ENCODE peak calls at places on chromosomes 1 and 21, in nine cellular contexts. One of them, this sample, is unnamed.

GRCh38 chr21:44486302-44486701 is 31.0 kb downstream of the LRRC3 start:
- DNase-seq in right atrium auricular region: no peak
- DNase-seq in psoas muscle: no peak
- DNase-seq in ovary: no peak
- DNase-seq in right cardiac atrium: no peak
- DNase-seq in uterus: no peak
- DNase-seq in left ventricle myocardium inferior: no peak
- DNase-seq in CD4-positive, alpha-beta memory T cell: no peak
- DNase-seq in fibroblast of lung: no peak
- DNase-seq in this sample: no peak

GRCh38 chr1:185646202-185646683 is 87.9 kb upstream of the HMCN1 start:
- DNase-seq in ovary: peak; percentile 33
- DNase-seq in psoas muscle: no peak
- DNase-seq in fibroblast of lung: peak; percentile 94
- DNase-seq in right atrium auricular region: no peak
- DNase-seq in right cardiac atrium: peak; percentile 56
- DNase-seq in CD4-positive, alpha-beta memory T cell: no peak
- DNase-seq in left ventricle myocardium inferior: no peak
- DNase-seq in uterus: no peak
- DNase-seq in this sample: no peak

GRCh38 chr1:167627865-167628641 is 2.0 kb upstream of the RCSD1 start:
- DNase-seq in uterus: no peak
- DNase-seq in ovary: no peak
- DNase-seq in psoas muscle: no peak
- DNase-seq in right atrium auricular region: no peak
- DNase-seq in left ventricle myocardium inferior: peak; percentile 31
- DNase-seq in fibroblast of lung: no peak
- DNase-seq in right cardiac atrium: no peak
- DNase-seq in CD4-positive, alpha-beta memory T cell: peak; percentile 86
- DNase-seq in this sample: no peak

GRCh38 chr1:168009322-168009721 is 72.5 kb upstream of the MPC2 start:
- DNase-seq in right atrium auricular region: no peak
- DNase-seq in CD4-positive, alpha-beta memory T cell: no peak
- DNase-seq in ovary: no peak
- DNase-seq in uterus: no peak
- DNase-seq in psoas muscle: no peak
- DNase-seq in left ventricle myocardium inferior: no peak
- DNase-seq in right cardiac atrium: no peak
- DNase-seq in fibroblast of lung: no peak
- DNase-seq in this sample: no peak

GRCh38 chr1:224730950-224731349 is 114.8 kb downstream of the CNIH3 start:
- DNase-seq in left ventricle myocardium inferior: no peak
- DNase-seq in ovary: no peak
- DNase-seq in uterus: no peak
- DNase-seq in fibroblast of lung: peak; percentile 91
- DNase-seq in CD4-positive, alpha-beta memory T cell: no peak
- DNase-seq in right cardiac atrium: no peak
- DNase-seq in right atrium auricular region: no peak
- DNase-seq in psoas muscle: no peak
- DNase-seq in this sample: no peak

GRCh38 chr1:27785763-27786162 is 12.7 kb downstream of the STX12 start:
- DNase-seq in right cardiac atrium: no peak
- DNase-seq in left ventricle myocardium inferior: no peak
- DNase-seq in fibroblast of lung: no peak
- DNase-seq in psoas muscle: no peak
- DNase-seq in uterus: no peak
- DNase-seq in right atrium auricular region: no peak
- DNase-seq in CD4-positive, alpha-beta memory T cell: no peak
- DNase-seq in ovary: no peak
- DNase-seq in this sample: no peak

GRCh38 chr1:20164694-20165202 is 21.1 kb upstream of the UBXN10 start:
- DNase-seq in uterus: no peak
- DNase-seq in psoas muscle: peak; percentile 42
- DNase-seq in left ventricle myocardium inferior: peak; percentile 52
- DNase-seq in right cardiac atrium: peak; percentile 80
- DNase-seq in right atrium auricular region: peak; percentile 70
- DNase-seq in CD4-positive, alpha-beta memory T cell: no peak
- DNase-seq in fibroblast of lung: peak; percentile 24
- DNase-seq in ovary: no peak
- DNase-seq in this sample: no peak

GRCh38 chr1:222307621-222308020 is 240.3 kb downstream of the HHIPL2 start:
- DNase-seq in right cardiac atrium: no peak
- DNase-seq in fibroblast of lung: no peak
- DNase-seq in right atrium auricular region: no peak
- DNase-seq in CD4-positive, alpha-beta memory T cell: no peak
- DNase-seq in ovary: no peak
- DNase-seq in psoas muscle: no peak
- DNase-seq in left ventricle myocardium inferior: no peak
- DNase-seq in uterus: no peak
- DNase-seq in this sample: no peak

GRCh38 chr1:45510972-45511527 is 10.6 kb downstream of the PRDX1 start:
- DNase-seq in ovary: no peak
- DNase-seq in right atrium auricular region: no peak
- DNase-seq in left ventricle myocardium inferior: no peak
- DNase-seq in fibroblast of lung: no peak
- DNase-seq in psoas muscle: no peak
- DNase-seq in uterus: no peak
- DNase-seq in CD4-positive, alpha-beta memory T cell: no peak
- DNase-seq in right cardiac atrium: no peak
- DNase-seq in this sample: no peak

DNA sequence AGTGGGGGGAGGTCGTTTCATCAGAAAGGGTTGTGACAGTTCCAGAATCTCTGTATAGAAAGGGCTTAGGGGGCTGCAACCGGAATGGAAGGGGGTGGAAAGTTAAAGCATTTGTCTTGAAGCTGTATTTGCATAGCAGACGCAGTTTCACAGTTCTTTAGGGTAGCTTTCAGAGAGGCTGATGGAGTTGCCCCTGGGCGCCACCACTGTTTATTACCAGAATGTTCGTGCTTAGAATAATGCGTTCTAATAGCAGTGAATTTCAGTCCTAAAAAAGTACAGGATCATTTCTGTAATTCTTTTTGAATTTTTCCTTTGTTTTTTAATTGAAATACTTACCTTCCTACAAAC is 1.3 kb downstream of the EXO1 start:
- DNase-seq in uterus: no peak
- DNase-seq in ovary: no peak
- DNase-seq in right atrium auricular region: no peak
- DNase-seq in left ventricle myocardium inferior: no peak
- DNase-seq in fibroblast of lung: no peak
- DNase-seq in psoas muscle: no peak
- DNase-seq in right cardiac atrium: no peak
- DNase-seq in CD4-positive, alpha-beta memory T cell: no peak
- DNase-seq in this sample: no peak
- H3K4me3 ChIP-seq in uterus: no peak overlapping the region
- H3K4me3 ChIP-seq in ovary: no peak overlapping the region
- H3K4me3 ChIP-seq in right atrium auricular region: no peak overlapping the region
- H3K4me3 ChIP-seq in left ventricle myocardium inferior: no peak overlapping the region
- H3K4me3 ChIP-seq in fibroblast of lung: peak overlapping the region; percentile 86
- H3K4me3 ChIP-seq in psoas muscle: no peak overlapping the region
- H3K4me3 ChIP-seq in right cardiac atrium: no peak overlapping the region
- H3K4me3 ChIP-seq in CD4-positive, alpha-beta memory T cell: no peak overlapping the region
- H3K4me3 ChIP-seq in this sample: no peak overlapping the region

DNA sequence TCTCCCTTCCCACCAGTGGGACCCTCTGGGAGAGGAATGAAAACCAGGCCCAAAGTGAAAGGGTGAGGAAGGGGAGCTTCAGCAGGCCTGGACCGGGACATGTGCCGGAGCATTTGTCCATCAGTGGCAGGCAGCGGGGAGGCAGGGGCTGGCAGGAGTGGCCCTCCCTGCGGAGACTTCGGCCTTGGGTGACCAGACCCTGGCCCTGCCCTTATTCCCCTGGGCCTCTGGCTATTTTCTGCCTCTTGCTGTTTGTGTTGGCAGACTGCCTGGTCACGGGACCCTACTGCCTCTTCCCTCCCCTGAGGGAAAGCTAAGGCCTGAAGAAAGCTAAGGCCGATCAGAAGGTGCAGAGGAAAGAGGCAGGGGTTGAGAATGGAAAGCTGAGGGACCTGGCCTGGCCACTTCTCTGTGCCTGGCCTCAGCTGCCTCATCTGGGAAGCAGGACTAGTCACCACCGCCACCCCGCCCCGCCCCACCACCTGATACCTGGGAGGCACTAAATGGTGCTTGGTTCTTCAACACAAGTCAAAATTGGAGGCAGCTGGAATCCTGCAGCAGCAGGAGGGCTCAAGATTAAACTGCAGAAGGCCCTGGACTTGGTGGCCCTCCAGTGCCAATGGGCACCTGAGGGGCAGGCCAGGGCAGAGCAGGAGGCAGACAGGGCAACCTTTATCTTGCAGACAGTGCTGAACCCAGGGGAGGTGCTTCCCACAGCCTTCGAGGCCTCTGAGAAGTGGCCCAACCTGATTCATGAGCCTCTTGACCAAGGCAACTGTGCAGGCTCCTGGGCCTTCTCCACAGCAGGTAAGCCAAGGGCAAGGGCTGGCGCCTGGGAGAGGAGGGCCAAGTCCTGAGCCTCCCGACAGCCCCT is 7.9 kb downstream of the TINAGL1 start:
- DNase-seq in psoas muscle: peak; percentile 64
- DNase-seq in right cardiac atrium: peak; percentile 91
- DNase-seq in CD4-positive, alpha-beta memory T cell: no peak
- DNase-seq in fibroblast of lung: peak; percentile 80
- DNase-seq in uterus: peak; percentile 73
- DNase-seq in left ventricle myocardium inferior: peak; percentile 89
- DNase-seq in ovary: peak; percentile 90
- DNase-seq in right atrium auricular region: peak; percentile 81
- DNase-seq in this sample: peak; percentile 84
- H3K4me1 ChIP-seq in psoas muscle: peaks cover 34% of the 10 kb centered on the region
- H3K4me1 ChIP-seq in right cardiac atrium: peaks cover 28% of the 10 kb centered on the region
- H3K4me1 ChIP-seq in CD4-positive, alpha-beta memory T cell: no peaks in the 10 kb centered on the region
- H3K4me1 ChIP-seq in fibroblast of lung: peaks cover 23% of the 10 kb centered on the region
- H3K4me1 ChIP-seq in uterus: peaks cover 33% of the 10 kb centered on the region
- H3K4me1 ChIP-seq in left ventricle myocardium inferior: peaks cover 100% of the 10 kb centered on the region
- H3K4me1 ChIP-seq in ovary: peaks cover 48% of the 10 kb centered on the region
- H3K4me1 ChIP-seq in right atrium auricular region: no peaks in the 10 kb centered on the region
- H3K4me1 ChIP-seq in this sample: peaks cover 28% of the 10 kb centered on the region

GRCh38 chr1:182601416-182601786 is 2.8 kb downstream of the RGS16 start:
- DNase-seq in psoas muscle: peak; percentile 53
- DNase-seq in ovary: peak; percentile 79
- DNase-seq in fibroblast of lung: peak; percentile 84
- DNase-seq in right cardiac atrium: peak; percentile 70
- DNase-seq in uterus: peak; percentile 58
- DNase-seq in CD4-positive, alpha-beta memory T cell: peak; percentile 71
- DNase-seq in left ventricle myocardium inferior: peak; percentile 45
- DNase-seq in right atrium auricular region: peak; percentile 72
- DNase-seq in this sample: no peak
- H3K4me3 ChIP-seq in psoas muscle: peak overlapping the region; percentile 69
- H3K4me3 ChIP-seq in ovary: no peak overlapping the region
- H3K4me3 ChIP-seq in fibroblast of lung: no peak overlapping the region
- H3K4me3 ChIP-seq in right cardiac atrium: no peak overlapping the region
- H3K4me3 ChIP-seq in uterus: no peak overlapping the region
- H3K4me3 ChIP-seq in CD4-positive, alpha-beta memory T cell: no peak overlapping the region
- H3K4me3 ChIP-seq in left ventricle myocardium inferior: peak overlapping the region; percentile 73
- H3K4me3 ChIP-seq in right atrium auricular region: no peak overlapping the region
- H3K4me3 ChIP-seq in this sample: no peak overlapping the region

GRCh38 chr1:91789273-91789997 is 96.5 kb downstream of the TGFBR3 start:
- DNase-seq in CD4-positive, alpha-beta memory T cell: no peak
- DNase-seq in right cardiac atrium: no peak
- DNase-seq in psoas muscle: no peak
- DNase-seq in ovary: no peak
- DNase-seq in fibroblast of lung: no peak
- DNase-seq in right atrium auricular region: no peak
- DNase-seq in uterus: no peak
- DNase-seq in left ventricle myocardium inferior: no peak
- DNase-seq in this sample: no peak
- H3K4me1 ChIP-seq in CD4-positive, alpha-beta memory T cell: peaks cover 30% of the 10 kb centered on the region
- H3K4me1 ChIP-seq in right cardiac atrium: peaks cover 12% of the 10 kb centered on the region
- H3K4me1 ChIP-seq in psoas muscle: peaks cover 25% of the 10 kb centered on the region
- H3K4me1 ChIP-seq in ovary: peaks cover 20% of the 10 kb centered on the region
- H3K4me1 ChIP-seq in fibroblast of lung: peaks cover 11% of the 10 kb centered on the region
- H3K4me1 ChIP-seq in right atrium auricular region: no peaks in the 10 kb centered on the region
- H3K4me1 ChIP-seq in uterus: peaks cover 6% of the 10 kb centered on the region
- H3K4me1 ChIP-seq in left ventricle myocardium inferior: peaks cover 74% of the 10 kb centered on the region
- H3K4me1 ChIP-seq in this sample: peaks cover 11% of the 10 kb centered on the region

GRCh38 chr1:175277778-175278177 is 85.2 kb upstream of the KIAA0040 start:
- DNase-seq in fibroblast of lung: no peak
- DNase-seq in CD4-positive, alpha-beta memory T cell: no peak
- DNase-seq in right cardiac atrium: no peak
- DNase-seq in right atrium auricular region: no peak
- DNase-seq in ovary: no peak
- DNase-seq in uterus: no peak
- DNase-seq in left ventricle myocardium inferior: no peak
- DNase-seq in psoas muscle: no peak
- DNase-seq in this sample: no peak

GRCh38 chr1:175278236-175278635 is 85.7 kb upstream of the KIAA0040 start:
- DNase-seq in right cardiac atrium: no peak
- DNase-seq in uterus: no peak
- DNase-seq in CD4-positive, alpha-beta memory T cell: no peak
- DNase-seq in psoas muscle: no peak
- DNase-seq in fibroblast of lung: no peak
- DNase-seq in right atrium auricular region: no peak
- DNase-seq in ovary: no peak
- DNase-seq in left ventricle myocardium inferior: no peak
- DNase-seq in this sample: no peak

GRCh38 chr1:175273656-175274055 is 81.1 kb upstream of the KIAA0040 start:
- DNase-seq in right atrium auricular region: no peak
- DNase-seq in fibroblast of lung: no peak
- DNase-seq in right cardiac atrium: peak; percentile 50
- DNase-seq in ovary: no peak
- DNase-seq in CD4-positive, alpha-beta memory T cell: no peak
- DNase-seq in left ventricle myocardium inferior: no peak
- DNase-seq in psoas muscle: no peak
- DNase-seq in uterus: no peak
- DNase-seq in this sample: no peak

GRCh38 chr1:175272361-175272760 is 79.8 kb upstream of the KIAA0040 start:
- DNase-seq in ovary: no peak
- DNase-seq in right atrium auricular region: no peak
- DNase-seq in psoas muscle: no peak
- DNase-seq in uterus: no peak
- DNase-seq in CD4-positive, alpha-beta memory T cell: no peak
- DNase-seq in fibroblast of lung: no peak
- DNase-seq in left ventricle myocardium inferior: no peak
- DNase-seq in right cardiac atrium: no peak
- DNase-seq in this sample: no peak

DNA sequence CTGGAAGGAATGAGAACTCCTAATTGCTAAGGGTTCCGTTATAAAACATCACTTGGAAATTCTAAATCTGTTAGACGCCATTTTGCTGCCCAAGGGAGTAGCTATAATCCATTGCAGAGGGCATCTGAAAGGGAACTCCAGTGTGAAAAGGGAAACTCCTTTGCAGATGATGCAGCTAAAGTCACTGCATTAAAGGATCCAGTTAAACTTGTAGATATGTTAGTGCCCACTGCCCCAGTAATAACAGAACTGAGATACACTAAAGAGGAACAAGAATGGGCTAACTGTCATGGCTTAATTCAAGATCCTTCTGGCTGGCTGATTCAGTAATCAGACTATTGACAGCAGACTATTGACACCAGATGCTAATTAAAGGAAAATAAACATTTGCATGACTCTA is 81.8 kb upstream of the KIAA0040 start:
- DNase-seq in ovary: no peak
- DNase-seq in fibroblast of lung: no peak
- DNase-seq in uterus: no peak
- DNase-seq in psoas muscle: no peak
- DNase-seq in right atrium auricular region: no peak
- DNase-seq in right cardiac atrium: no peak
- DNase-seq in left ventricle myocardium inferior: no peak
- DNase-seq in CD4-positive, alpha-beta memory T cell: no peak
- DNase-seq in this sample: no peak
- H3K4me3 ChIP-seq in ovary: no peak overlapping the region
- H3K4me3 ChIP-seq in fibroblast of lung: no peak overlapping the region
- H3K4me3 ChIP-seq in uterus: no peak overlapping the region
- H3K4me3 ChIP-seq in psoas muscle: no peak overlapping the region
- H3K4me3 ChIP-seq in right atrium auricular region: no peak overlapping the region
- H3K4me3 ChIP-seq in right cardiac atrium: no peak overlapping the region
- H3K4me3 ChIP-seq in left ventricle myocardium inferior: no peak overlapping the region
- H3K4me3 ChIP-seq in CD4-positive, alpha-beta memory T cell: no peak overlapping the region
- H3K4me3 ChIP-seq in this sample: no peak overlapping the region